ENCODE peak calls at places on chromosomes 12 and 14, in six cellular contexts. Y is lower lobe of right lung, I is aorta, F is endothelial cell of umbilical vein, B is colonic mucosa, Z is left ventricle myocardium inferior. K is an unnamed sample. For H3K9me3, the result is how much of the 10 kb centered on the place peaks cover.

GRCh38 chr14:53187921-53188463 is 34.9 kb upstream of the DDHD1 start:
- DNase-seq in Y (no peak), I (no peak), Z (no peak), B (no peak), F (no peak), K (no peak)

GRCh38 chr12:124739953-124740561 is 123.6 kb downstream of the SCARB1 start:
- DNase-seq in F (peak), B (no peak), I (no peak), Y (no peak), Z (no peak), K (no peak)

GRCh38 chr12:48182659-48183058 is 785 bp upstream of the CCDC184 start:
- DNase-seq in Y (no peak), Z (no peak), I (no peak), B (no peak), F (no peak), K (no peak)

GRCh38 chr12:111389635-111390034 is 16.1 kb upstream of the SH2B3 start:
- DNase-seq in Y (no peak), F (no peak), I (no peak), B (no peak), Z (no peak), K (no peak)

GRCh38 chr12:21451529-21451928 is 14.1 kb downstream of the PYROXD1 start:
- DNase-seq in Y (no peak), I (no peak), F (peak), B (no peak), Z (no peak), K (no peak)

GRCh38 chr12:10153271-10154144 is 18.4 kb downstream of the OLR1 start:
- DNase-seq in Z (peak), F (peak), Y (peak), I (peak), B (peak), K (peak)

GRCh38 chr12:52579468-52580450 is 6.1 kb upstream of the KRT74 start:
- DNase-seq in B (no peak), Z (no peak), Y (no peak), I (no peak), F (no peak), K (no peak)

GRCh38 chr14:85565862-85566296 is 35.9 kb downstream of the FLRT2 start:
- DNase-seq in Z (no peak), Y (no peak), I (no peak), B (no peak), F (peak), K (no peak)

GRCh38 chr12:110355080-110355479 is 48.4 kb downstream of the ANAPC7 start:
- DNase-seq in B (no peak), Y (no peak), I (no peak), Z (no peak), F (no peak), K (no peak)

GRCh38 chr14:97031530-97031929 is 234.3 kb downstream of the VRK1 start:
- DNase-seq in Y (no peak), I (no peak), Z (no peak), F (no peak), B (no peak), K (no peak)

GRCh38 chr14:65134651-65135579 is 32.6 kb upstream of the MAX start:
- DNase-seq in Y (no peak), I (no peak), Z (no peak), F (no peak), B (peak), K (no peak)

GRCh38 chr14:63676615-63677014 is 34.9 kb upstream of the WDR89 start:
- DNase-seq in F (no peak), Y (no peak), B (no peak), Z (no peak), I (no peak), K (no peak)
- H3K4me3 ChIP-seq in F (no peak), Y (no peak), B (no peak), Z (no peak), I (no peak), K (no peak)

DNA sequence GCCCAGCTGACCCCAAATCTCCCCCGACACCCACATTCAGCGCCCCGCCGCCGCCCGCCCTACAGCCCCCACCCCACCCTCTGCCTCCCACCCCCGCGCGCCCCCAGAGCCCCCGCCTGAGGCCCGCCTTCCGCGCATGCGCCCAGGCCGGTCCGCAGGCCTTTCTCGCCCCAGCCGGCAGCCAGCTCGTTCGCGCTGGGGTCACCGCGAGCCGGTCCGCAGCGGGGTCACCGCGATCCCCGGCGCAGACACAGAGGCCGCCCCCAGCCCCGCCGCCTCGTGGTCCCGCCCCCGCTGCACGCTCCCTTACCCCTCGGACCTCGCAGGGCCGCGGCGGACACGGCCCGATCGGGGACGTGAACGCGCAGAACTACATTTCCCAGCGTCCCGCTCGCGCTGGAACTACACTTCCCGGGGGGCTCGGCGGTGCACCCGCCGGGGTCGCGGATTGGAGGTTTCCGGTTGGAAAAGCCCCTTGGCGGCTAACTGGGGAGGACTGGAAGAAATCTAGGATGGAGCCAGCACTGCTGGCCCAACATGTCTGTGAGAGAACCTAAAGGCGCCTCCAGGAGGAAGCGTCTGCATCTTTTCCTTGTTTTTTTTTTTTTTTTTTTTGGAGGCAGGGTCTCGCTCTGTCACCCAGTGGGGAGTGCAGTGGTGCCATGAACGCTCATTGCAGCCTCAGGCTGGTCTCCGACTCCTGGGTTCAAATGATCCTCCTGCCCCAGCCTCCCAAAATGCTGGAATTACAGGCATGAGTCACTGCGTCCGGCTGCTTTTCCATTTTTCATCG is at the start of gene ZNF605:
- DNase-seq in B (peak), Y (peak), I (peak), F (peak), Z (peak), K (peak)
- H3K9me3 ChIP-seq in B (under half), Y (under half), I (under half), F (under half), Z (under half), K (under half)

DNA sequence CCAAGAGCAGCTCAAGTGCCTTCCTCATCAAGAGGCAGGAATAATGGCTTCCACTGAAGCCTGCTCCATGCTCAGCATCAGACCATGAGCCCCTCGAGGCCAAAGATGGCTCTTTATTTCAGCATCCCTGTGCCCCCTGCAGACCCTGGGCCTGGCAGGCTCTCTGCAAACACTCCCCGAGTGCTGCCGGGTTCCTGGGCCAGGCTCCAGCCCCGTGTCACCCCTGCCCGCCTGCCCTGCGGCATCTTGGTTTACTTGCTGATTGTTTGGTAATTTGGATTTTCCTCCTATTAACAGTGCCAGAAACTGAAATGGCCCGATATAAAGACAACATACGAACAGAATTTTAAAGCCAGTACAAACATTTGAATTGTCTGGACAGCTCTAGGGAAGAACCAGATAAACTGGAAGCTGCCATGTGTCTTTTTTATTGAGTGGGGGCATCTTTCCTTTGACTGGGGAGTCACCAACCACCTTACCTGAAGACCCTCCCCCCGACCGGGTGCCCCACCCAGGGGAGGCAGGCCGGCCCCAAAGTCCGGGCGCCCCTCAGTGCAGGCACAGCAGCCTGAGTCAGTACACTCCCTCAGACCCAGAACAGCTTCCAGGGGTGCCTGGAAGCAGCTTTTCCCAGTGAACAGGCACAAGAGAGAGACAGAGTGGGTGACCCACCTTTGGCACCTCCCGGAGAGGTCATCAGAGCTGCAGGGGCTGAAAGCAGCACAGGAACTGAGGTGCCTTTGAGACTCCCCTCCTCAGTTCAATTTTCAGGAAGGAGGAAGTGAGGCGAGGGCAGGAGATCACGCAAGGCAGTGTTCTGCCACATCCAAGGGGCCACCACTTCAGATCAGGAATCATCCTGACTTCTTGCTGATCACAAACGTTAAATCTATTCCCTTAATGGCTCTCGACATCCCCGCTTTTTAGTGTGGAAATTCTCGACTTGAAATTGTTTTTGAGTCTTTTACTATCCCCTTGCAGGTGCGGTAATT is 30.6 kb downstream of the ITPK1 start:
- DNase-seq in B (no peak), I (no peak), Y (no peak), Z (no peak), F (no peak), K (no peak)
- H3K4me3 ChIP-seq in B (no peak), I (no peak), Y (no peak), Z (no peak), F (no peak), K (no peak)

DNA sequence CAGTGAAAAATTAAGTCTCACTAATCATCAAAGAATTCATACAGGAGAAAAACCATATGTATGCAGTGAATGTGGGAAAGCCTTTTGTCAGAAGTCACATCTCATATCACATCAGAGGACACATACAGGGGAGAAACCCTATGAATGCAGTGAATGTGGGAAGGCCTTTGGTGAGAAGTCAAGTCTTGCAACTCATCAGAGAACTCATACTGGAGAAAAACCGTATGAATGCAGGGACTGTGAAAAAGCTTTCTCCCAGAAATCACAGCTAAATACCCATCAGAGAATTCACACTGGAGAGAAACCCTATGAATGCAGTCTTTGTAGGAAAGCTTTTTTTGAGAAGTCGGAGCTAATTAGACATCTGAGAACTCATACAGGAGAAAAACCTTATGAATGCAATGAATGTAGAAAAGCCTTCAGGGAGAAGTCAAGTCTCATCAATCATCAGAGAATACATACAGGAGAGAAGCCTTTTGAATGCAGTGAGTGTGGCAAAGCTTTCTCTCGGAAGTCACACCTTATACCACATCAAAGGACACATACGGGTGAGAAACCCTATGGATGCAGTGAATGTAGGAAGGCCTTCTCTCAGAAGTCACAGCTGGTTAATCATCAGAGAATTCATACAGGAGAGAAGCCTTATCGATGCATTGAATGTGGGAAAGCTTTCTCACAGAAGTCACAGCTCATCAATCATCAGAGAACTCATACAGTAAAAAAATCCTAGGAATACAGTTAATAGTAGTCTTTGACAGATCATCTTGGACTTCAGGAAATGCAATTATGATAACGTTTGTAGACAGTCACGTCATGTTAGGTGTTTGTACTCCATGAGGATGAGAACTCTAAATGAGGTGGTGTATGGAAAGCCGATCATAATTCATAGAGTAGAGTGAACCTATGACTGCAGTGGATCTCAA is 21.2 kb downstream of the ZNF84 start:
- DNase-seq in F (peak), Z (no peak), B (no peak), Y (no peak), I (no peak), K (no peak)
- H3K9me3 ChIP-seq in F (under half), Z (half or more), B (under half), Y (half or more), I (under half), K (half or more)

DNA sequence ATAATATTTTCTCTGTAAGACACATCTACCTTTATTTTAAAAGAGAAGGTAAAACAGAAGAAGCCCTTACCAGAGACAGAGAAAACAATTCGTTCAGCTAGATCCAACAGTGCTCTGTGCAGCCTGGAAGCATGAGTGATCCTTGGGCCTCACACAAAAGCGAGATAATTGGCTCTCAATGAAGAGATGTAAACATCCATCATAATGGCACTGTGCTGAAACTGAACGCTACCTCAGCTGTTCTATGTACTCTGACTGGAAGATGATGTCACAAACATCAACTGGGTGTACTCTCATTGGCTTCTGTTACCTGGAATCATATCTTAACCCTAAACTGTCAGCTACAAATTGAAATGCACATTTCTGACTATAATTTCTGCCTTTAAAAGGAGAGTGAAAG is at the start of gene MGAT4C:
- DNase-seq in Z (no peak), I (no peak), B (no peak), F (no peak), Y (no peak), K (no peak)
- H3K4me3 ChIP-seq in Z (peak), I (no peak), B (no peak), F (no peak), Y (no peak), K (no peak)